ENCODE peak calls at places on chromosome 9, in four cellular contexts. I, K, M and B are unnamed samples.

GRCh38 chr9:99820330-99821186 is 1.1 kb upstream of the NR4A3 start:
- DNase-seq in I (peak), K (no peak), M (peak), B (no peak)

GRCh38 chr9:2181794-2182193 is 166.6 kb downstream of the SMARCA2 start:
- DNase-seq in I (no peak), K (no peak), M (no peak), B (no peak)

GRCh38 chr9:130454096-130454811 is 9.5 kb downstream of the ASS1 start:
- DNase-seq in I (no peak), K (no peak), M (no peak), B (no peak)

GRCh38 chr9:19440823-19441580 is 32.2 kb downstream of the ACER2 start:
- DNase-seq in I (no peak), K (no peak), M (no peak), B (no peak)

GRCh38 chr9:4887556-4887955 is 94.8 kb downstream of the RCL1 start:
- DNase-seq in I (peak), K (no peak), M (no peak), B (no peak)

GRCh38 chr9:117205806-117206205 is 209.1 kb downstream of the ASTN2 start:
- DNase-seq in I (no peak), K (no peak), M (no peak), B (no peak)

GRCh38 chr9:34884732-34885131 is 73.4 kb upstream of the PHF24 start:
- DNase-seq in I (no peak), K (no peak), M (no peak), B (no peak)

GRCh38 chr9:4226331-4227250 is 73.3 kb downstream of the GLIS3 start:
- DNase-seq in I (no peak), K (no peak), M (no peak), B (no peak)

GRCh38 chr9:89530721-89531120 is 32.8 kb upstream of the SEMA4D start:
- DNase-seq in I (no peak), K (no peak), M (no peak), B (no peak)

GRCh38 chr9:29439961-29440360 is 1866.7 kb upstream of the C9orf72 start:
- DNase-seq in I (no peak), K (no peak), M (no peak), B (no peak)

GRCh38 chr9:4324513-4324912 is 24.6 kb upstream of the GLIS3 start:
- DNase-seq in I (no peak), K (no peak), M (no peak), B (no peak)

GRCh38 chr9:129479217-129480011 is 141.5 kb downstream of the C9orf50 start:
- DNase-seq in I (no peak), K (no peak), M (no peak), B (no peak)

GRCh38 chr9:95282332-95282731 is 35.2 kb downstream of the FANCC start:
- DNase-seq in I (no peak), K (no peak), M (no peak), B (no peak)

GRCh38 chr9:125998837-125999503 is 251.8 kb downstream of the PBX3 start:
- DNase-seq in I (peak), K (no peak), M (no peak), B (no peak)

GRCh38 chr9:128276574-128277270 is 646 bp downstream of the SWI5 start:
- DNase-seq in I (no peak), K (no peak), M (no peak), B (peak)

GRCh38 chr9:105656131-105656921 is 5.9 kb upstream of the TAL2 start:
- DNase-seq in I (no peak), K (no peak), M (no peak), B (peak)

GRCh38 chr9:24961787-24962186 is 416.1 kb upstream of the IZUMO3 start:
- DNase-seq in I (no peak), K (no peak), M (no peak), B (no peak)

GRCh38 chr9:120710110-120710981 is 3.9 kb downstream of the MEGF9 start:
- DNase-seq in I (no peak), K (no peak), M (no peak), B (no peak)

GRCh38 chr9:118522093-118523028 is 818.2 kb downstream of the TLR4 start:
- DNase-seq in I (peak), K (peak), M (no peak), B (no peak)

GRCh38 chr9:97220894-97221477 is 86.5 kb upstream of the CCDC180 start:
- DNase-seq in I (no peak), K (no peak), M (no peak), B (no peak)

GRCh38 chr9:79300153-79300552 is 271.6 kb upstream of the TLE4 start:
- DNase-seq in I (no peak), K (no peak), M (no peak), B (no peak)

GRCh38 chr9:99827244-99827643 is 5.6 kb downstream of the NR4A3 start:
- DNase-seq in I (no peak), K (no peak), M (no peak), B (no peak)

GRCh38 chr9:117354252-117354847 is 60.5 kb downstream of the ASTN2 start:
- DNase-seq in I (no peak), K (no peak), M (no peak), B (no peak)

GRCh38 chr9:130182090-130182909 is 10.1 kb downstream of the NCS1 start:
- DNase-seq in I (no peak), K (no peak), M (no peak), B (no peak)

GRCh38 chr9:122356627-122357026 is 14.2 kb upstream of the PTGS1 start:
- DNase-seq in I (no peak), K (no peak), M (no peak), B (no peak)
- TF ChIP-seq CTCF in I (no peak), K (peak), M (no peak), B (no peak)

DNA sequence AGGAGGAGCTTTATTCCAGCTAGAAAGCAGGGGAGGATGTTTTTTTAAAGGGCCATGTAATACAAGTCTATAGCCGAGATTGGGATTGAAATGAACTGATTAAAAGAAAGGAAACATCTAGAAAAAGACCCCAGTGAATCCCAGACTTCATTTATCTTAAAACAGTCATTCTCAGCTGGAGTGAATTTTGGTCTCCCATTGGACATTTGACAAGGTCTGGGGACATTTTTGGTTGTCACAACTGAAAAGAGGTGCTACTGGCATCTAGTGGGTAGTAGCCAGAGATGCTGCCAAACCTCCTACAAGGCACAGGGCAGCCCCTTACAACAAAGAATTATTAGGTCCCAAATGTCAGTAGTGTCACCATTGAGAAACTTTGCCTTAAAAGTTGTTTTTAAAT is 16.3 kb upstream of the SPINK4 start:
- DNase-seq in I (no peak), K (no peak), M (no peak), B (no peak)
- TF ChIP-seq CTCF in I (no peak), K (peak), M (no peak), B (no peak)

GRCh38 chr9:84419203-84419602 is 78.6 kb upstream of the SLC28A3 start:
- DNase-seq in I (no peak), K (no peak), M (no peak), B (no peak)
- TF ChIP-seq CTCF in I (no peak), K (peak), M (no peak), B (no peak)

GRCh38 chr9:133797406-133798150 is 59.4 kb upstream of the SARDH start:
- DNase-seq in I (no peak), K (no peak), M (no peak), B (no peak)
- TF ChIP-seq CTCF in I (no peak), K (no peak), M (no peak), B (no peak)

GRCh38 chr9:124037790-124038189 is 26.2 kb downstream of the LHX2 start:
- DNase-seq in I (no peak), K (no peak), M (no peak), B (no peak)
- TF ChIP-seq CTCF in I (no peak), K (peak), M (no peak), B (no peak)

GRCh38 chr9:132166599-132166998 is 4.7 kb downstream of the NTNG2 start:
- DNase-seq in I (no peak), K (no peak), M (no peak), B (no peak)
- TF ChIP-seq CTCF in I (no peak), K (peak), M (no peak), B (no peak)